ENCODE peak calls at places on chromosomes 4 and X, in nine cellular contexts. One of them, this sample, is unnamed.
A peak's percentile ranks its signal among the peaks of the same experiment; 100 is the strongest.

GRCh38 chrX:9340619-9341304 is 124.1 kb upstream of the TBL1X start:
- DNase-seq in Karpas-422: peak; percentile 53
- DNase-seq in fibroblast of lung: peak; percentile 70
- DNase-seq in HepG2: no peak
- DNase-seq in cardiac muscle cell: no peak
- DNase-seq in breast epithelium: peak; percentile 36
- DNase-seq in CD8-positive, alpha-beta memory T cell: peak; percentile 61
- DNase-seq in tibial nerve: peak; percentile 41
- DNase-seq in kidney: no peak
- DNase-seq in this sample: peak; percentile 22

GRCh38 chr4:15455290-15455689 is 14.4 kb upstream of the CC2D2A start:
- DNase-seq in Karpas-422: no peak
- DNase-seq in fibroblast of lung: no peak
- DNase-seq in HepG2: no peak
- DNase-seq in cardiac muscle cell: no peak
- DNase-seq in breast epithelium: peak; percentile 20
- DNase-seq in CD8-positive, alpha-beta memory T cell: no peak
- DNase-seq in tibial nerve: peak; percentile 83
- DNase-seq in kidney: peak; percentile 73
- DNase-seq in this sample: no peak

GRCh38 chrX:149470960-149471359 is 34.1 kb downstream of the IDS start:
- DNase-seq in Karpas-422: peak; percentile 87
- DNase-seq in fibroblast of lung: peak; percentile 25
- DNase-seq in HepG2: peak; percentile 16
- DNase-seq in cardiac muscle cell: peak; percentile 71
- DNase-seq in breast epithelium: peak; percentile 59
- DNase-seq in CD8-positive, alpha-beta memory T cell: peak; percentile 38
- DNase-seq in tibial nerve: peak; percentile 59
- DNase-seq in kidney: peak; percentile 89
- DNase-seq in this sample: peak; percentile 80

GRCh38 chrX:115462406-115462805 is 98.6 kb upstream of the PLS3 start:
- DNase-seq in Karpas-422: no peak
- DNase-seq in fibroblast of lung: peak; percentile 51
- DNase-seq in HepG2: no peak
- DNase-seq in cardiac muscle cell: no peak
- DNase-seq in breast epithelium: no peak
- DNase-seq in CD8-positive, alpha-beta memory T cell: no peak
- DNase-seq in tibial nerve: no peak
- DNase-seq in kidney: no peak
- DNase-seq in this sample: no peak

GRCh38 chr4:82776925-82777542 is 21.6 kb downstream of the SCD5 start:
- DNase-seq in Karpas-422: peak; percentile 35
- DNase-seq in fibroblast of lung: peak; percentile 88
- DNase-seq in HepG2: no peak
- DNase-seq in cardiac muscle cell: no peak
- DNase-seq in breast epithelium: no peak
- DNase-seq in CD8-positive, alpha-beta memory T cell: no peak
- DNase-seq in tibial nerve: no peak
- DNase-seq in kidney: no peak
- DNase-seq in this sample: no peak

GRCh38 chr4:152102184-152103000 is 341.6 kb upstream of the GATB start:
- DNase-seq in Karpas-422: no peak
- DNase-seq in fibroblast of lung: peak; percentile 83
- DNase-seq in HepG2: peak; percentile 35
- DNase-seq in cardiac muscle cell: peak; percentile 24
- DNase-seq in breast epithelium: no peak
- DNase-seq in CD8-positive, alpha-beta memory T cell: no peak
- DNase-seq in tibial nerve: no peak
- DNase-seq in kidney: no peak
- DNase-seq in this sample: no peak

GRCh38 chrX:34365482-34365881 is 233.4 kb upstream of the FAM47A start:
- DNase-seq in Karpas-422: no peak
- DNase-seq in fibroblast of lung: no peak
- DNase-seq in HepG2: no peak
- DNase-seq in cardiac muscle cell: peak; percentile 61
- DNase-seq in breast epithelium: no peak
- DNase-seq in CD8-positive, alpha-beta memory T cell: no peak
- DNase-seq in tibial nerve: peak; percentile 6
- DNase-seq in kidney: no peak
- DNase-seq in this sample: peak; percentile 22

GRCh38 chr4:52877694-52878093 is 15.6 kb downstream of the RASL11B start:
- DNase-seq in Karpas-422: no peak
- DNase-seq in fibroblast of lung: peak; percentile 34
- DNase-seq in HepG2: no peak
- DNase-seq in cardiac muscle cell: no peak
- DNase-seq in breast epithelium: no peak
- DNase-seq in CD8-positive, alpha-beta memory T cell: no peak
- DNase-seq in tibial nerve: no peak
- DNase-seq in kidney: no peak
- DNase-seq in this sample: no peak

GRCh38 chr4:72909461-72909860 is 160.1 kb downstream of the COX18 start:
- DNase-seq in Karpas-422: peak; percentile 63
- DNase-seq in fibroblast of lung: no peak
- DNase-seq in HepG2: peak; percentile 10
- DNase-seq in cardiac muscle cell: peak; percentile 45
- DNase-seq in breast epithelium: no peak
- DNase-seq in CD8-positive, alpha-beta memory T cell: no peak
- DNase-seq in tibial nerve: peak; percentile 17
- DNase-seq in kidney: no peak
- DNase-seq in this sample: peak; percentile 31

GRCh38 chr4:39526810-39527295 is 386 bp downstream of the UGDH start:
- DNase-seq in Karpas-422: no peak
- DNase-seq in fibroblast of lung: peak; percentile 24
- DNase-seq in HepG2: no peak
- DNase-seq in cardiac muscle cell: no peak
- DNase-seq in breast epithelium: no peak
- DNase-seq in CD8-positive, alpha-beta memory T cell: peak; percentile 16
- DNase-seq in tibial nerve: peak; percentile 18
- DNase-seq in kidney: no peak
- DNase-seq in this sample: peak; percentile 29

GRCh38 chr4:1166509-1167243 is 5.7 kb downstream of the SPON2 start:
- DNase-seq in Karpas-422: peak; percentile 46
- DNase-seq in fibroblast of lung: no peak
- DNase-seq in HepG2: no peak
- DNase-seq in cardiac muscle cell: no peak
- DNase-seq in breast epithelium: no peak
- DNase-seq in CD8-positive, alpha-beta memory T cell: no peak
- DNase-seq in tibial nerve: no peak
- DNase-seq in kidney: no peak
- DNase-seq in this sample: no peak

GRCh38 chr4:24226018-24226417 is 336.2 kb upstream of the PPARGC1A start:
- DNase-seq in Karpas-422: no peak
- DNase-seq in fibroblast of lung: peak; percentile 26
- DNase-seq in HepG2: no peak
- DNase-seq in cardiac muscle cell: no peak
- DNase-seq in breast epithelium: no peak
- DNase-seq in CD8-positive, alpha-beta memory T cell: no peak
- DNase-seq in tibial nerve: peak; percentile 13
- DNase-seq in kidney: no peak
- DNase-seq in this sample: no peak

GRCh38 chrX:53445977-53446376 is 11.8 kb upstream of the HSD17B10 start:
- DNase-seq in Karpas-422: peak; percentile 82
- DNase-seq in fibroblast of lung: peak; percentile 15
- DNase-seq in HepG2: peak; percentile 19
- DNase-seq in cardiac muscle cell: peak; percentile 45
- DNase-seq in breast epithelium: no peak
- DNase-seq in CD8-positive, alpha-beta memory T cell: no peak
- DNase-seq in tibial nerve: no peak
- DNase-seq in kidney: no peak
- DNase-seq in this sample: peak; percentile 37

GRCh38 chrX:110136136-110136535 is 133.2 kb downstream of the TMEM164 start:
- DNase-seq in Karpas-422: no peak
- DNase-seq in fibroblast of lung: peak; percentile 18
- DNase-seq in HepG2: no peak
- DNase-seq in cardiac muscle cell: no peak
- DNase-seq in breast epithelium: no peak
- DNase-seq in CD8-positive, alpha-beta memory T cell: no peak
- DNase-seq in tibial nerve: no peak
- DNase-seq in kidney: no peak
- DNase-seq in this sample: no peak

GRCh38 chr4:158667651-158668198 is 4.0 kb downstream of the C4orf46 start:
- DNase-seq in Karpas-422: peak; percentile 71
- DNase-seq in fibroblast of lung: no peak
- DNase-seq in HepG2: peak; percentile 49
- DNase-seq in cardiac muscle cell: peak; percentile 22
- DNase-seq in breast epithelium: no peak
- DNase-seq in CD8-positive, alpha-beta memory T cell: peak; percentile 2
- DNase-seq in tibial nerve: no peak
- DNase-seq in kidney: no peak
- DNase-seq in this sample: no peak

GRCh38 chr4:113285512-113285911 is 236.1 kb downstream of the ANK2 start:
- DNase-seq in Karpas-422: no peak
- DNase-seq in fibroblast of lung: no peak
- DNase-seq in HepG2: no peak
- DNase-seq in cardiac muscle cell: no peak
- DNase-seq in breast epithelium: no peak
- DNase-seq in CD8-positive, alpha-beta memory T cell: no peak
- DNase-seq in tibial nerve: no peak
- DNase-seq in kidney: no peak
- DNase-seq in this sample: no peak

GRCh38 chrX:48972214-48973164 is 845 bp upstream of the KCND1 start:
- DNase-seq in Karpas-422: peak; percentile 68
- DNase-seq in fibroblast of lung: peak; percentile 44
- DNase-seq in HepG2: peak; percentile 16
- DNase-seq in cardiac muscle cell: peak; percentile 30
- DNase-seq in breast epithelium: no peak
- DNase-seq in CD8-positive, alpha-beta memory T cell: no peak
- DNase-seq in tibial nerve: peak; percentile 62
- DNase-seq in kidney: no peak
- DNase-seq in this sample: peak; percentile 33

GRCh38 chr4:125229596-125230058 is 85.1 kb upstream of the FAT4 start:
- DNase-seq in Karpas-422: no peak
- DNase-seq in fibroblast of lung: no peak
- DNase-seq in HepG2: no peak
- DNase-seq in cardiac muscle cell: no peak
- DNase-seq in breast epithelium: no peak
- DNase-seq in CD8-positive, alpha-beta memory T cell: no peak
- DNase-seq in tibial nerve: no peak
- DNase-seq in kidney: peak; percentile 55
- DNase-seq in this sample: no peak

GRCh38 chr4:137705171-137705783 is 173.0 kb upstream of the PCDH18 start:
- DNase-seq in Karpas-422: no peak
- DNase-seq in fibroblast of lung: peak; percentile 84
- DNase-seq in HepG2: no peak
- DNase-seq in cardiac muscle cell: peak; percentile 55
- DNase-seq in breast epithelium: no peak
- DNase-seq in CD8-positive, alpha-beta memory T cell: no peak
- DNase-seq in tibial nerve: peak; percentile 61
- DNase-seq in kidney: no peak
- DNase-seq in this sample: no peak

GRCh38 chr4:101356928-101357327 is 9.6 kb upstream of the PPP3CA start:
- DNase-seq in Karpas-422: no peak
- DNase-seq in fibroblast of lung: peak; percentile 99
- DNase-seq in HepG2: peak; percentile 67
- DNase-seq in cardiac muscle cell: no peak
- DNase-seq in breast epithelium: no peak
- DNase-seq in CD8-positive, alpha-beta memory T cell: no peak
- DNase-seq in tibial nerve: no peak
- DNase-seq in kidney: no peak
- DNase-seq in this sample: no peak

GRCh38 chr4:37441231-37442061 is 196.9 kb downstream of the NWD2 start:
- DNase-seq in Karpas-422: no peak
- DNase-seq in fibroblast of lung: peak; percentile 6
- DNase-seq in HepG2: peak; percentile 74
- DNase-seq in cardiac muscle cell: no peak
- DNase-seq in breast epithelium: no peak
- DNase-seq in CD8-positive, alpha-beta memory T cell: no peak
- DNase-seq in tibial nerve: no peak
- DNase-seq in kidney: no peak
- DNase-seq in this sample: no peak

GRCh38 chr4:11393551-11393950 is 35.1 kb downstream of the HS3ST1 start:
- DNase-seq in Karpas-422: no peak
- DNase-seq in fibroblast of lung: no peak
- DNase-seq in HepG2: no peak
- DNase-seq in cardiac muscle cell: no peak
- DNase-seq in breast epithelium: no peak
- DNase-seq in CD8-positive, alpha-beta memory T cell: no peak
- DNase-seq in tibial nerve: no peak
- DNase-seq in kidney: no peak
- DNase-seq in this sample: no peak

GRCh38 chrX:72045552-72046277 is 86.0 kb downstream of the RTL5 start:
- DNase-seq in Karpas-422: no peak
- DNase-seq in fibroblast of lung: peak; percentile 65
- DNase-seq in HepG2: no peak
- DNase-seq in cardiac muscle cell: peak; percentile 85
- DNase-seq in breast epithelium: peak; percentile 70
- DNase-seq in CD8-positive, alpha-beta memory T cell: no peak
- DNase-seq in tibial nerve: no peak
- DNase-seq in kidney: no peak
- DNase-seq in this sample: no peak
- H3K27ac ChIP-seq in Karpas-422: no peak overlapping the region
- H3K27ac ChIP-seq in fibroblast of lung: no peak overlapping the region
- H3K27ac ChIP-seq in HepG2: no peak overlapping the region
- H3K27ac ChIP-seq in cardiac muscle cell: peak overlapping the region; percentile 100
- H3K27ac ChIP-seq in breast epithelium: peak overlapping the region; percentile 91
- H3K27ac ChIP-seq in CD8-positive, alpha-beta memory T cell: no peak overlapping the region
- H3K27ac ChIP-seq in tibial nerve: no peak overlapping the region
- H3K27ac ChIP-seq in kidney: no peak overlapping the region
- H3K27ac ChIP-seq in this sample: peak overlapping the region; percentile 24

GRCh38 chrX:15848576-15848975 is 6.0 kb downstream of the AP1S2 start:
- DNase-seq in Karpas-422: peak; percentile 68
- DNase-seq in fibroblast of lung: peak; percentile 42
- DNase-seq in HepG2: no peak
- DNase-seq in cardiac muscle cell: no peak
- DNase-seq in breast epithelium: no peak
- DNase-seq in CD8-positive, alpha-beta memory T cell: no peak
- DNase-seq in tibial nerve: no peak
- DNase-seq in kidney: no peak
- DNase-seq in this sample: no peak
- H3K4me3 ChIP-seq in Karpas-422: peak overlapping the region; percentile 14
- H3K4me3 ChIP-seq in fibroblast of lung: no peak overlapping the region
- H3K4me3 ChIP-seq in HepG2: no peak overlapping the region
- H3K4me3 ChIP-seq in cardiac muscle cell: no peak overlapping the region
- H3K4me3 ChIP-seq in breast epithelium: no peak overlapping the region
- H3K4me3 ChIP-seq in CD8-positive, alpha-beta memory T cell: no peak overlapping the region
- H3K4me3 ChIP-seq in tibial nerve: no peak overlapping the region
- H3K4me3 ChIP-seq in kidney: no peak overlapping the region
- H3K4me3 ChIP-seq in this sample: no peak overlapping the region

DNA sequence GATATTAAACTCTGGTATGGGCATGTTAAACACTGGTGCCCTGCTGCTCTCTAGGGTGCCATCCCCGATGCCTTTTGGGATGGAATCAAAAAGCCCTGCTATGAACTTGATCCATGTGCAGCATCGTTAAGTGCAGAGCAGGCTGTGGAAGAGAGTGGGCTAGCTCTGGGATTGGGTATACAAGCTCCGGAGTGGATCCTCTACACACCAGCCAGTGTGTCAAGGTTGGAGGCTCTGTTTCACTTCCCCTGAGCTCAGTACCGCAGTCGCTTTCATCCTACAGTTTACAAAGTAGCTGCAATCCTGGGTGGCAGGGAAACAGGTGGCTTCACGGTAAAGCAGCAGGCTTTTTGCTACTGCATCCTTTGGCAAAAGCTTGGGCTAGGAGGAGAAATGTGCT is 108.2 kb upstream of the SLC4A4 start:
- DNase-seq in Karpas-422: no peak
- DNase-seq in fibroblast of lung: no peak
- DNase-seq in HepG2: no peak
- DNase-seq in cardiac muscle cell: no peak
- DNase-seq in breast epithelium: no peak
- DNase-seq in CD8-positive, alpha-beta memory T cell: no peak
- DNase-seq in tibial nerve: no peak
- DNase-seq in kidney: no peak
- DNase-seq in this sample: no peak
- H3K27ac ChIP-seq in Karpas-422: no peak overlapping the region
- H3K27ac ChIP-seq in fibroblast of lung: peak overlapping the region; percentile 83
- H3K27ac ChIP-seq in HepG2: no peak overlapping the region
- H3K27ac ChIP-seq in cardiac muscle cell: no peak overlapping the region
- H3K27ac ChIP-seq in breast epithelium: no peak overlapping the region
- H3K27ac ChIP-seq in CD8-positive, alpha-beta memory T cell: no peak overlapping the region
- H3K27ac ChIP-seq in tibial nerve: no peak overlapping the region
- H3K27ac ChIP-seq in kidney: peak overlapping the region; percentile 75
- H3K27ac ChIP-seq in this sample: no peak overlapping the region

GRCh38 chr4:48801739-48802138 is 21.7 kb upstream of the FRYL start:
- DNase-seq in Karpas-422: no peak
- DNase-seq in fibroblast of lung: peak; percentile 15
- DNase-seq in HepG2: no peak
- DNase-seq in cardiac muscle cell: no peak
- DNase-seq in breast epithelium: no peak
- DNase-seq in CD8-positive, alpha-beta memory T cell: no peak
- DNase-seq in tibial nerve: no peak
- DNase-seq in kidney: no peak
- DNase-seq in this sample: no peak
- H3K4me3 ChIP-seq in Karpas-422: no peak overlapping the region
- H3K4me3 ChIP-seq in fibroblast of lung: no peak overlapping the region
- H3K4me3 ChIP-seq in HepG2: no peak overlapping the region
- H3K4me3 ChIP-seq in cardiac muscle cell: no peak overlapping the region
- H3K4me3 ChIP-seq in breast epithelium: no peak overlapping the region
- H3K4me3 ChIP-seq in CD8-positive, alpha-beta memory T cell: no peak overlapping the region
- H3K4me3 ChIP-seq in tibial nerve: no peak overlapping the region
- H3K4me3 ChIP-seq in kidney: no peak overlapping the region
- H3K4me3 ChIP-seq in this sample: no peak overlapping the region

This sample was measured in testis.